ENCODE peak calls at places on chromosome 20, in six cellular contexts. K is IMR-90, U is neuronal stem cell, N is mesenchymal stem cell, H is H1, R is trophoblast cell. E is an unnamed sample. For H3K27me3 and H3K79me1, the result is how much of the 10 kb centered on the place peaks cover.

GRCh38 chr20:59817846-59818245 is 115.6 kb downstream of the SYCP2 start:
- DNase-seq in K (no peak), U (no peak), N (no peak), H (no peak), R (no peak), E (no peak)

GRCh38 chr20:22379472-22379871 is 204.9 kb downstream of the FOXA2 start:
- DNase-seq in K (no peak), U (no peak), N (no peak), H (no peak), R (no peak), E (no peak)

GRCh38 chr20:35472209-35472608 is 16.8 kb downstream of the CEP250 start:
- DNase-seq in K (no peak), U (no peak), N (no peak), H (no peak), R (no peak), E (no peak)

GRCh38 chr20:49697071-49697470 is 16.6 kb downstream of the B4GALT5 start:
- DNase-seq in K (no peak), U (no peak), N (no peak), H (no peak), R (no peak), E (no peak)

GRCh38 chr20:36322131-36322530 is 16.0 kb downstream of the DLGAP4 start:
- DNase-seq in K (no peak), U (no peak), N (no peak), H (no peak), R (no peak), E (no peak)

GRCh38 chr20:18190466-18191233 is 53.0 kb downstream of the KAT14 start:
- DNase-seq in K (no peak), U (no peak), N (no peak), H (peak), R (no peak), E (no peak)

GRCh38 chr20:20073851-20074252 is 21.5 kb downstream of the CFAP61 start:
- DNase-seq in K (no peak), U (no peak), N (no peak), H (no peak), R (no peak), E (no peak)

GRCh38 chr20:25016471-25016870 is 23.9 kb upstream of the APMAP start:
- DNase-seq in K (no peak), U (no peak), N (no peak), H (no peak), R (no peak), E (no peak)

GRCh38 chr20:52972190-52972937 is at the start of gene TSHZ2:
- DNase-seq in K (peak), U (no peak), N (peak), H (peak), R (no peak), E (peak)

GRCh38 chr20:49786671-49787370 is 25.8 kb upstream of the SLC9A8 start:
- DNase-seq in K (peak), U (no peak), N (no peak), H (no peak), R (no peak), E (peak)

GRCh38 chr20:13626724-13627123 is 12.0 kb downstream of the TASP1 start:
- DNase-seq in K (no peak), U (no peak), N (no peak), H (no peak), R (no peak), E (no peak)

GRCh38 chr20:61135966-61136365 is 116.1 kb upstream of the CDH4 start:
- DNase-seq in K (no peak), U (peak), N (no peak), H (no peak), R (no peak), E (no peak)

GRCh38 chr20:46811328-46812084 is 83.1 kb upstream of the EYA2 start:
- DNase-seq in K (no peak), U (no peak), N (no peak), H (peak), R (no peak), E (no peak)

GRCh38 chr20:21008951-21009350 is 97.2 kb downstream of the LINC00237 start:
- DNase-seq in K (no peak), U (no peak), N (no peak), H (no peak), R (no peak), E (no peak)

DNA sequence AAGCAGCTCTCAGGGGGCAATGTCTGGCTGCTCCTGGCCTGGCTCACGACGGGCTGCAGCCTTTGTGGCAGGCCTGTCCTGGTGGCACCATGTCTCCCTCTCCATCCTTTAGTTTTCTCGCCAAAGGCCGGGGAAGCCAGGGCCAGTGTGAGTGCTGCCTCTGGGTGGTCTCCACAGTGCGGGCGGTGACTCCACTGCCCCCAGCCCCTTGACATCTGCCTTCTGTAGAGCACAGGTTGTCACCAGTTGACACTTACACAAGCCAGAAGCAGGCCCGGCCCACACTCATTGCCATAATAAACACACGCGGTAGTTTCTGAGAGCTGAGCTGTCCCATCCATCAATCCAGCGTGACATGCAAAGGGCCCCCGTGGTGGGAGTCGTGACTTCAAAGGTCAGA is 219.5 kb downstream of the TFAP2C start:
- DNase-seq in K (no peak), U (no peak), N (no peak), H (no peak), R (no peak), E (no peak)
- H3K27me3 ChIP-seq in K (under half), U (under half), N (half or more), H (under half), R (under half), E (under half)

GRCh38 chr20:45343867-45344721 is 4.1 kb downstream of the SDC4 start:
- DNase-seq in K (peak), U (no peak), N (peak), H (no peak), R (peak), E (peak)

GRCh38 chr20:45346851-45347250 is 1.4 kb downstream of the SDC4 start:
- DNase-seq in K (no peak), U (no peak), N (no peak), H (no peak), R (peak), E (peak)

GRCh38 chr20:45346291-45346718 is 1.9 kb downstream of the SDC4 start:
- DNase-seq in K (no peak), U (no peak), N (no peak), H (no peak), R (peak), E (no peak)

GRCh38 chr20:45343445-45343866 is 4.8 kb downstream of the SDC4 start:
- DNase-seq in K (no peak), U (no peak), N (no peak), H (peak), R (no peak), E (peak)

DNA sequence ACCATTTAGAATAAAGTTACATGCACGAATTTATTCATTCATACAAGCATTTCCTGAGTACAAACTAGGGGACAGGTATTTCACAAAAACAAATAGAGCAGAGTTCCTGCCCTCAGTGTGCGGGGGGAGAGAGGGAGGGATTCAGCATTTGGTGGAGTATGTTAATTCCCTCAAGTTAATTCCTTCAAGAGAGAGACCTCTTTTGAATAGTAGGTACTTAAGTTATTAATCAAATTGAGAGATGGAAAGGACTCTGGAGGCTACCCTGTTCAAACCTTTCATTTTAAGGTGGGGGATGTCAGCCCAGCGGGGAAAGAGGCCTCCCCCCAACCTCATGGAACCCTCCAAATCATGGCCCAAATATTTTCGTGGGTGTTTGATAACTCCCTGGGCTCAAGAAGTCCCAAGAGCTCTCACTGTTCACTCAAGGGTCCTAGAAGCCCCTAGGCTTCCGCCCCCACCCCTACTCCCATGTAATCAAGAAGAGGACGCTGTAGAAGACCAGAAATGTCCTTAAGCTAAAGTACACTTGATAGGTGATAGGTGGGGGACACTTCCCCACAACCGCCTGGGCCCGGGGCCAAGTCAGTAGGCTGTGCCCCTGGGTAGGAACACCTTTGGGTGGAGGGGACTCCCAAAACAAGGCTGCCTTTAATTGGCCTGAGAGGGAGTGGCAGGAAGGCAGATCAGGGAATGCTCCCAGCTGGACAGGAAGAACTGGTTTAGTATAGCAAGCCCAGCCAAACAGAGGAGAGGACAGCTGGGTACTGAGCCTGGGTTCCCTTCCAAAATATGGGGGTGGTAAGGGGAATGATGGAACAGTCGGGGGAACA is 2.9 kb downstream of the SDC4 start:
- DNase-seq in K (no peak), U (no peak), N (no peak), H (no peak), R (peak), E (no peak)
- H3K4me3 ChIP-seq in K (peak), U (no peak), N (peak), H (no peak), R (no peak), E (no peak)

GRCh38 chr20:43244647-43245046 is 54.9 kb upstream of the PTPRT start:
- DNase-seq in K (no peak), U (no peak), N (no peak), H (no peak), R (no peak), E (no peak)
- H3K79me1 ChIP-seq in K (under half), U (under half), N (under half), H (under half), R (under half), E (under half)

DNA sequence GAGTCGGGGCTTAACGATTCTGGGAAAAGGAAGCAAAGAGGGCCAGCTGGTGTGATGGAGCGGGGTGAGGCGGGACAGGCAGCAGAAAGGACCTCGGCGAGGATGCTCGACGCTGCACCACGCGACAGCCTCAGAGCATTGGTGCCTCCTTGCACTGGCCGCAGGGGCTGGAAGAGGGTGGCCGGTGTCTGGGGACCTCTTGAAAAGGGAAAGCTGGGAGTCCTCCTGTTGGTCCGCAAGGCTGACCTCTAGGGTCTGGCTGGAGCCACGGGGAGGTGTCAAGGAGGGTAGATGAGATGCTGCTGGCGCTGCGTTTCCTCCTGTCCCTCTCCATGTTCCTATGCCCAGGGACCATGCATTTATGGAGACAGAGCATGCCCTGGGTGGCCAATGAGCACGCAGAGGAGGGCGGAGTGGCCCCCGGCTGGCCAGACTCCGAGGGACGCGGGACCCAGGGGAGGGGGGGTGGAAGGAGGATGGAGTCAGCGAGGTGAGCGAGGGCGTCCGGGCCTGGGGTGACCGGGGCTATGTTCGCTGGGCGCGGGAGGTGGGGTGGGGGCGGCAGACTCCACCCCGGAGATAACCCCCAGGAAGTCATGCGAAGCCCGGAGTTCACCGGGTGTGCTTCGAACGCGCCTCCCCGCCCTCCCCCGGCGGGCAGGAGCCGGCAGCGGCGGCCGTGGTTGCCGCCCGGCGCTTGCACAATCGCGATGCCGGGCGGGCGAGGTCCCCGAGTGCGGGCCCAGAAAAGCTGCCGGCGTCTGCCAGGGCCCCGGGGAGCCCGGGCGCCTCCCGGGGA is at the start of gene CYP24A1:
- DNase-seq in K (no peak), U (peak), N (no peak), H (peak), R (peak), E (peak)
- H3K27me3 ChIP-seq in K (half or more), U (under half), N (half or more), H (half or more), R (under half), E (under half)